ENCODE peak calls at places on chromosomes 4 and X, in four cellular contexts. L is AG09309, G is SJSA1, I is ovary. V is an unnamed sample.

GRCh38 chrX:2188316-2188715 is 312.5 kb downstream of the DHRSX start:
- DNase-seq in G (no peak), L (no peak), I (no peak), V (no peak)

GRCh38 chrX:65034292-65034640 is 58.0 kb upstream of the ZC4H2 start:
- DNase-seq in I (no peak), L (no peak), G (no peak), V (no peak)

GRCh38 chr4:88291003-88291402 is 6.6 kb upstream of the PPM1K start:
- DNase-seq in G (no peak), L (no peak), I (no peak), V (no peak)

GRCh38 chrX:74421181-74422028 is at the start of gene SLC16A2:
- DNase-seq in L (peak), G (peak), I (peak), V (peak)

GRCh38 chr4:79308087-79308486 is 17.8 kb downstream of the NAA11 start:
- DNase-seq in L (no peak), I (no peak), G (no peak), V (no peak)

GRCh38 chrX:68550193-68550592 is 51.3 kb downstream of the YIPF6 start:
- DNase-seq in I (no peak), L (no peak), G (no peak), V (no peak)

GRCh38 chr4:122218762-122219161 is 66.6 kb downstream of the BLTP1 start:
- DNase-seq in I (no peak), L (no peak), G (no peak), V (no peak)

GRCh38 chr4:132992686-132993085 is 156.4 kb upstream of the PCDH10 start:
- DNase-seq in I (no peak), L (no peak), G (no peak), V (no peak)

GRCh38 chrX:136251042-136251991 is at the start of gene MAP7D3:
- DNase-seq in I (peak), G (peak), L (no peak), V (peak)

GRCh38 chrX:152641256-152641875 is 3.7 kb downstream of the GABRQ start:
- DNase-seq in G (no peak), L (no peak), I (no peak), V (no peak)

GRCh38 chr4:6680372-6681034 is 13.2 kb upstream of the S100P start:
- DNase-seq in I (no peak), G (no peak), L (no peak), V (no peak)

GRCh38 chr4:140096921-140097320 is 57.1 kb downstream of the MAML3 start:
- DNase-seq in I (no peak), G (no peak), L (no peak), V (no peak)

GRCh38 chr4:140096483-140096861 is 57.5 kb downstream of the MAML3 start:
- DNase-seq in I (no peak), L (no peak), G (no peak), V (no peak)

GRCh38 chr4:140099993-140100392 is 54.0 kb downstream of the MAML3 start:
- DNase-seq in I (no peak), G (no peak), L (no peak), V (peak)

GRCh38 chr4:140097572-140097971 is 56.4 kb downstream of the MAML3 start:
- DNase-seq in G (no peak), I (no peak), L (no peak), V (no peak)

GRCh38 chr4:140098481-140099132 is 55.4 kb downstream of the MAML3 start:
- DNase-seq in L (no peak), G (no peak), I (no peak), V (no peak)
- H3K4me3 ChIP-seq in L (no peak), G (peak), I (peak), V (no peak)

GRCh38 chr4:13601848-13602247 is 25.7 kb downstream of the BOD1L1 start:
- DNase-seq in L (no peak), G (no peak), I (no peak), V (no peak)
- H3K4me3 ChIP-seq in L (no peak), G (no peak), I (no peak), V (no peak)

GRCh38 chr4:826508-827208 is 729 bp upstream of the CPLX1 start:
- DNase-seq in G (no peak), L (no peak), I (no peak), V (no peak)
- H3K4me3 ChIP-seq in G (no peak), L (no peak), I (no peak), V (no peak)

GRCh38 chr4:110042540-110043517 is 130.1 kb downstream of the EGF start:
- DNase-seq in G (no peak), I (no peak), L (no peak), V (no peak)
- H3K4me3 ChIP-seq in G (no peak), I (no peak), L (no peak), V (no peak)

GRCh38 chrX:66634272-66634671 is 4.6 kb downstream of the EDA2R start:
- DNase-seq in G (no peak), L (no peak), I (no peak), V (no peak)
- H3K4me3 ChIP-seq in G (no peak), L (no peak), I (no peak), V (no peak)

DNA sequence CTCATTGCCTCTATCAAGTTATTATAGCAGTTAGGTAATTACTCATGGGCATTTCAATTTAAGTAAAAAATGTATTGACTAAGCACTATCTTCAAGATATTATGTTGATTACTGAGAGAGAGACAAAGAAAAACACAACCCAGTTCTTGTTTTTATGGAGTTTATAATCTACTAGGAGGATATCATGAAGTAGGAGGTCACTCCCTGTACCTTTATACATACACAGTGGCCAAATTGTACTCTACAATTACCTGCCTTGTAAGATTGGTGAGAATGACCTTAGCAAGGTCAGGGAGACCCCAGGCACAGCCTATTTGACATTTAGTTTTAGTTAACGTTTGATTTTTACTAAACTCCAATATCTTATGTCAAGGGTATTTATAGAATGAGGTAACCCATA is 5.5 kb downstream of the HPGD start:
- DNase-seq in G (no peak), L (no peak), I (no peak), V (no peak)
- H3K4me3 ChIP-seq in G (no peak), L (no peak), I (no peak), V (no peak)

V was measured in lower leg skin.